ENCODE peak calls at places on chromosome 22, in ten cellular contexts. Z is osteoblast, V is DMS153, H is substantia nigra, Q is RWPE1, X is adrenal gland, O is AG09309, D is upper lobe of right lung, R is GM13976, M is left ventricle myocardium superior. S is an unnamed sample.

GRCh38 chr22:30310881-30311771 is 15.6 kb downstream of the TBC1D10A start:
- DNase-seq in V (no peak), D (peak; percentile 83), R (no peak), X (peak; percentile 90), H (no peak), O (no peak), Q (no peak), M (peak; percentile 84), Z (peak; percentile 88), S (no peak)

GRCh38 chr22:46754110-46754799 is 8.2 kb upstream of the TBC1D22A start:
- DNase-seq in Q (peak; percentile 91), Z (peak; percentile 98), M (peak; percentile 95), X (peak; percentile 98), D (peak; percentile 91), H (no peak), O (peak; percentile 90), R (peak; percentile 71), V (no peak), S (no peak)

GRCh38 chr22:28950567-28951411 is 67.4 kb downstream of the ZNRF3 start:
- DNase-seq in Z (no peak), M (no peak), O (no peak), H (no peak), X (no peak), V (no peak), D (no peak), R (no peak), Q (no peak), S (no peak)

GRCh38 chr22:42969348-42969975 is 45.5 kb downstream of the PACSIN2 start:
- DNase-seq in Z (peak; percentile 91), O (peak; percentile 95), R (no peak), M (no peak), D (no peak), Q (no peak), V (no peak), H (no peak), X (no peak), S (no peak)

GRCh38 chr22:20264614-20265452 is 3.3 kb downstream of the RTN4R start:
- DNase-seq in R (no peak), D (no peak), H (peak; percentile 41), M (no peak), Q (no peak), X (no peak), Z (no peak), V (no peak), O (no peak), S (no peak)

GRCh38 chr22:40105755-40106154 is 72.0 kb upstream of the TNRC6B start:
- DNase-seq in H (no peak), Q (no peak), D (no peak), M (no peak), R (no peak), X (no peak), V (no peak), O (no peak), Z (no peak), S (no peak)

GRCh38 chr22:43260346-43260745 is 73.4 kb upstream of the TTLL12 start:
- DNase-seq in R (no peak), Q (no peak), V (no peak), H (no peak), Z (no peak), X (no peak), O (no peak), D (no peak), M (no peak), S (no peak)

GRCh38 chr22:44449061-44449682 is 48.9 kb downstream of the RTL6 start:
- DNase-seq in V (no peak), Q (peak; percentile 19), D (peak; percentile 32), X (peak; percentile 92), Z (peak; percentile 97), M (no peak), O (peak; percentile 82), H (no peak), R (no peak), S (no peak)

GRCh38 chr22:40114411-40114810 is 63.3 kb upstream of the TNRC6B start:
- DNase-seq in M (no peak), Z (no peak), X (no peak), Q (no peak), O (no peak), V (no peak), R (no peak), H (no peak), D (no peak), S (no peak)

GRCh38 chr22:48482771-48483170 is 1344.9 kb downstream of the BRD1 start:
- DNase-seq in Q (no peak), O (no peak), Z (peak; percentile 38), X (no peak), V (no peak), D (no peak), R (no peak), H (no peak), M (no peak), S (no peak)

GRCh38 chr22:46408568-46409506 is 73.3 kb downstream of the TRMU start:
- DNase-seq in O (no peak), Z (no peak), X (no peak), D (no peak), H (no peak), V (no peak), Q (no peak), R (no peak), M (no peak), S (no peak)

GRCh38 chr22:24990344-24990905 is 37.9 kb downstream of the KIAA1671 start:
- DNase-seq in R (no peak), X (no peak), D (no peak), H (no peak), Z (peak; percentile 34), M (no peak), O (no peak), Q (no peak), V (no peak), S (no peak)

GRCh38 chr22:40759294-40759840 is 59.8 kb downstream of the SLC25A17 start:
- DNase-seq in Z (no peak), V (no peak), O (no peak), M (no peak), Q (no peak), R (no peak), X (no peak), D (no peak), H (no peak), S (no peak)

GRCh38 chr22:43440556-43440955 is 28.7 kb downstream of the MPPED1 start:
- DNase-seq in O (no peak), M (no peak), X (no peak), Z (peak; percentile 41), R (no peak), D (peak; percentile 58), V (no peak), Q (no peak), H (no peak), S (no peak)

GRCh38 chr22:26914786-26915185 is 257.4 kb downstream of the MIAT start:
- DNase-seq in X (no peak), Q (no peak), R (no peak), O (no peak), Z (no peak), H (no peak), V (no peak), M (no peak), D (no peak), S (no peak)

S was measured in COR-L47.